ENCODE peak calls at places on chromosomes 3 and 15, in six cellular contexts. E is SK-N-SH, R is H1, L is A549, D is stomach, K is sigmoid colon. O is an unnamed sample.
A peak's percentile ranks its signal among the peaks of the same experiment; 100 is the strongest.

GRCh38 chr3:101643009-101643844 is 33.7 kb downstream of the ZBTB11 start:
- DNase-seq in D (no peak), E (no peak), K (no peak), L (no peak), R (no peak), O (no peak)

GRCh38 chr3:117628896-117629295 is 919.3 kb downstream of the TUSC7 start:
- DNase-seq in K (peak; percentile 72), E (peak; percentile 64), L (no peak), R (no peak), D (peak; percentile 30), O (no peak)

GRCh38 chr15:61798631-61799030 is 261.6 kb downstream of the VPS13C start:
- DNase-seq in L (no peak), R (no peak), E (no peak), K (no peak), D (no peak), O (no peak)

GRCh38 chr3:1477669-1478068 is 384.8 kb downstream of the CNTN6 start:
- DNase-seq in E (no peak), K (no peak), R (no peak), L (no peak), D (no peak), O (no peak)

GRCh38 chr15:74209997-74210573 is 7.5 kb upstream of the STRA6 start:
- DNase-seq in L (no peak), E (no peak), D (no peak), K (no peak), R (no peak), O (no peak)

GRCh38 chr3:43417133-43417532 is 130.8 kb downstream of the SNRK start:
- DNase-seq in K (no peak), L (no peak), E (no peak), D (no peak), R (no peak), O (no peak)

GRCh38 chr3:72753495-72753894 is 94.8 kb downstream of the SHQ1 start:
- DNase-seq in D (no peak), L (no peak), E (no peak), K (no peak), R (no peak), O (no peak)

GRCh38 chr15:88257311-88257901 is 867 bp upstream of the NTRK3 start:
- DNase-seq in E (peak; percentile 55), R (peak; percentile 71), K (no peak), D (no peak), L (no peak), O (no peak)

GRCh38 chr3:177538064-177538742 is 340.9 kb upstream of the TBL1XR1 start:
- DNase-seq in L (no peak), K (no peak), D (no peak), R (no peak), E (peak; percentile 22), O (peak; percentile 48)

GRCh38 chr3:145843561-145843960 is 317.4 kb downstream of the PLOD2 start:
- DNase-seq in K (no peak), R (no peak), E (no peak), L (no peak), D (no peak), O (no peak)
- TF ChIP-seq EP300 in K (no peak), R (no peak), E (no peak), L (no peak), D (no peak), O (no peak)

DNA sequence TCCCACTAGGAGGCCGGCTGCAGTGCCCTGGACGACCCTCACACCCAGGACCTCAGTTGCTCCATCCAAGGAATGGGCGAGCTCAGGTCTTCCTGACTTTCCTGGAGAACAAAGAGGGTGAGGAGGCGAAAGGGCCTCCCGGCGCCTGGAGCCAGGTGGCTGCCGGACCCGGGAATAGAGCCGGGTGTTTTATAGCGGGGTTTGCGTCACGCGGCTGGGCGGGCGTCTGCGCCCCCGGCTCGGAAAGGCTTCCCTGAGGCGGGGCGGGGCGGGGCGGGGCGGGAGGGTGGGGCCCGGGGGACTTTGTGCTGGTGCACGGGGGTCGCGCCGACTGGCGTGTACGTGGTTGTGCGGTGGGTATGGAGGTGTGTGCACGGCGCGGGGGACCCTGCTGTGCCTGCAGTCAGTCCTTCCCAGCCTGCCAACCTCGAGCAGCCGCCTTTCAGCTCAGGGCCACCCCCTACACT is 4.6 kb upstream of the PRKCD start:
- DNase-seq in D (no peak), K (no peak), E (peak; percentile 61), R (peak; percentile 75), L (no peak), O (no peak)
- H3K4me3 ChIP-seq in D (peak overlapping the region; percentile 5), K (no peak overlapping the region), E (no peak overlapping the region), R (peak overlapping the region; percentile 28), L (no peak overlapping the region), O (no peak overlapping the region)

DNA sequence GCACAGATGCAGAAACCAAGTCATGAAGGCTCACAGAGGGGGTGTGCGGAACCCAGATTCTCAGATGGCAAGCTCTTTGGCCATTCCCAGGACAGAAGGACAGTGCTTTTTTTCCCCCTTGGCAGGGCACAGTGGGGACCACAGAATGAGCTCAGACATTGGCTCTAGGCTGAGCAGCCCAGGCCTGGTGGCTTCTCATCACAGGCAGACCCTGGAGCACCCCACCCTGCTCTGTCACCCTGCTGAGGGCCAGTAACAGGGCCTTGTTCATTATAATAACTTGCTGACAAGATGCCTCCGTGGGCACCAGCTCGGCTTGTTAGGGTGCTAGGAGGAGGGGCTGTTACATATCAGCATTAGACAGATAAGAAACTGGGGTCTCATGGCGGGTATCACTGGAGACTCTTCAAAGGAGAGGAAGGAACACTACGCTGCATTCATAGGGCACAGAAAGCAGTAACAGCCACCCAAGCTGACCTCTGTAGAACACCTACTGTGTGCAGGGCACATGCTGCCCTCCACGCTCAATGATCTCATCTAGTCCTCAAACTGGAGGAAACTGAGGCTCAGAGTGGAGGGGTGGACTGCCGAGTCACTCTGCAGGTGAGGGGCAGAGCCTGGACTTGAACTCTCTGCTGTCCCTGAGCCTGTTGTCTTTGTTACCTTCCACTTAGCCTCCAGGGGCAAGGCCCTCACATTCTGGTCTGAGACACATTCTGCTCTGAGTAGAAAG is 69.9 kb upstream of the SEC13 start:
- DNase-seq in D (no peak), R (no peak), K (no peak), L (no peak), E (no peak), O (no peak)
- TF ChIP-seq EP300 in D (no peak), R (no peak), K (no peak), L (no peak), E (no peak), O (no peak)

GRCh38 chr3:36765104-36765503 is 751 bp upstream of the DCLK3 start:
- DNase-seq in D (no peak), L (no peak), E (peak; percentile 32), R (no peak), K (no peak), O (no peak)

GRCh38 chr3:36763850-36764703 is at the start of gene DCLK3:
- DNase-seq in D (no peak), L (no peak), E (peak; percentile 84), R (peak; percentile 67), K (no peak), O (no peak)

GRCh38 chr3:36764704-36765038 is 318 bp upstream of the DCLK3 start:
- DNase-seq in K (no peak), L (no peak), R (no peak), E (no peak), D (no peak), O (no peak)

GRCh38 chr3:36763111-36763849 is 1.1 kb downstream of the DCLK3 start:
- DNase-seq in L (no peak), K (no peak), D (no peak), R (no peak), E (no peak), O (no peak)
- H3K4me3 ChIP-seq in L (peak overlapping the region; percentile 46), K (no peak overlapping the region), D (no peak overlapping the region), R (peak overlapping the region; percentile 56), E (no peak overlapping the region), O (no peak overlapping the region)

GRCh38 chr3:194270627-194271458 is 80.3 kb downstream of the CPN2 start:
- DNase-seq in K (peak; percentile 97), L (no peak), D (peak; percentile 63), E (peak; percentile 93), R (no peak), O (peak; percentile 78)
- TF ChIP-seq EP300 in K (peak; percentile 91), L (no peak), D (no peak), E (peak; percentile 98), R (no peak), O (peak; percentile 71)

GRCh38 chr3:78809941-78810340 is 957.9 kb downstream of the ROBO1 start:
- DNase-seq in D (no peak), R (no peak), K (no peak), L (no peak), E (no peak), O (no peak)

GRCh38 chr3:78801923-78802587 is 965.7 kb downstream of the ROBO1 start:
- DNase-seq in E (no peak), D (no peak), R (no peak), L (no peak), K (no peak), O (no peak)

GRCh38 chr3:78802588-78802930 is 965.2 kb downstream of the ROBO1 start:
- DNase-seq in L (no peak), D (no peak), K (no peak), R (no peak), E (no peak), O (no peak)

GRCh38 chr3:78799681-78800080 is 968.1 kb downstream of the ROBO1 start:
- DNase-seq in R (no peak), D (no peak), L (no peak), E (no peak), K (no peak), O (no peak)

GRCh38 chr3:78804251-78805037 is 963.4 kb downstream of the ROBO1 start:
- DNase-seq in L (no peak), D (no peak), R (no peak), K (no peak), E (no peak), O (no peak)
- H3K4me3 ChIP-seq in L (no peak overlapping the region), D (no peak overlapping the region), R (no peak overlapping the region), K (no peak overlapping the region), E (no peak overlapping the region), O (no peak overlapping the region)

GRCh38 chr15:78872972-78873795 is 494 bp downstream of the MORF4L1 start:
- DNase-seq in R (peak; percentile 89), D (peak; percentile 78), E (peak; percentile 85), L (peak; percentile 85), K (peak; percentile 87), O (peak; percentile 78)
- TF ChIP-seq EP300 in R (peak; percentile 7), D (no peak), E (no peak), L (no peak), K (no peak), O (no peak)

GRCh38 chr3:122066331-122067213 is 11.4 kb downstream of the CD86 start:
- DNase-seq in K (no peak), R (no peak), D (no peak), E (no peak), L (no peak), O (no peak)
- H3K4me3 ChIP-seq in K (no peak overlapping the region), R (no peak overlapping the region), D (no peak overlapping the region), E (no peak overlapping the region), L (no peak overlapping the region), O (no peak overlapping the region)

DNA sequence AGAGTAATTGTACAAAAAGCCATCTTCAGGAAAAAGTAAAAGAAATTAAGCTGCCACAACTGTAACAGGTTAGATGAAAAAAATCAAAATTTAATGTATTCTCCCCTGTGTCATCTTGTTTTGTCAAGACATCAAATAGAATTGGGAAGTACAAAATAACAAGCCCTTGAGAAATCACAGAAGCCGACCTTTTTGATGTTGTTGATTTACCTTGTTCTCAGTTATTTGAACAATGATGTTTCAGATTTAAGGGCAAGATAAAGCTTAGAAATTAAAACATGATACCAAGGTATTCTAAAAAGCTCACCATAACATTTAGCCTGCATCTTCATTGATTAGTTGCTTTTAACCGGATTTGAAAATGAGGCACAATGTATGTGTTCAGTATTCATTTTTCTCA is 523.0 kb downstream of the FOXP1 start:
- DNase-seq in E (no peak), K (no peak), L (no peak), D (no peak), R (no peak), O (no peak)
- TF ChIP-seq EP300 in E (no peak), K (no peak), L (no peak), D (no peak), R (no peak), O (no peak)

O was measured in ovary.